ENCODE peak calls at places on chromosomes 11 and 22, in six cellular contexts. One of them, this sample, is unnamed.

GRCh38 chr11:73154178-73154577 is 12.1 kb upstream of the FCHSD2 start:
- DNase-seq in GM23338: no peak
- DNase-seq in thyroid gland: no peak
- DNase-seq in A549: no peak
- DNase-seq in body of pancreas: no peak
- DNase-seq in adrenal gland: no peak
- DNase-seq in this sample: no peak

GRCh38 chr22:49251371-49251770 is 576.3 kb downstream of the BRD1 start:
- DNase-seq in GM23338: no peak
- DNase-seq in thyroid gland: no peak
- DNase-seq in A549: no peak
- DNase-seq in body of pancreas: no peak
- DNase-seq in adrenal gland: no peak
- DNase-seq in this sample: no peak

GRCh38 chr11:109739374-109739773 is 317.4 kb downstream of the C11orf87 start:
- DNase-seq in GM23338: no peak
- DNase-seq in thyroid gland: no peak
- DNase-seq in A549: no peak
- DNase-seq in body of pancreas: no peak
- DNase-seq in adrenal gland: no peak
- DNase-seq in this sample: no peak

GRCh38 chr11:78645226-78646202 is 70.8 kb upstream of the NARS2 start:
- DNase-seq in GM23338: peak; percentile 87
- DNase-seq in thyroid gland: peak; percentile 78
- DNase-seq in A549: peak; percentile 58
- DNase-seq in body of pancreas: peak; percentile 84
- DNase-seq in adrenal gland: peak; percentile 71
- DNase-seq in this sample: peak; percentile 56

GRCh38 chr22:36087784-36088183 is 59.2 kb upstream of the RBFOX2 start:
- DNase-seq in GM23338: no peak
- DNase-seq in thyroid gland: no peak
- DNase-seq in A549: no peak
- DNase-seq in body of pancreas: no peak
- DNase-seq in adrenal gland: no peak
- DNase-seq in this sample: no peak

GRCh38 chr11:26014456-26015115 is 317.3 kb upstream of the ANO3 start:
- DNase-seq in GM23338: no peak
- DNase-seq in thyroid gland: no peak
- DNase-seq in A549: no peak
- DNase-seq in body of pancreas: no peak
- DNase-seq in adrenal gland: no peak
- DNase-seq in this sample: no peak

GRCh38 chr11:69902337-69902736 is 83.1 kb upstream of the FGF3 start:
- DNase-seq in GM23338: no peak
- DNase-seq in thyroid gland: no peak
- DNase-seq in A549: no peak
- DNase-seq in body of pancreas: no peak
- DNase-seq in adrenal gland: no peak
- DNase-seq in this sample: no peak

GRCh38 chr11:28815110-28815509 is 706.9 kb downstream of the METTL15 start:
- DNase-seq in GM23338: no peak
- DNase-seq in thyroid gland: no peak
- DNase-seq in A549: no peak
- DNase-seq in body of pancreas: no peak
- DNase-seq in adrenal gland: no peak
- DNase-seq in this sample: no peak

GRCh38 chr11:94706211-94706610 is 61.9 kb upstream of the AMOTL1 start:
- DNase-seq in GM23338: no peak
- DNase-seq in thyroid gland: no peak
- DNase-seq in A549: no peak
- DNase-seq in body of pancreas: peak; percentile 25
- DNase-seq in adrenal gland: no peak
- DNase-seq in this sample: no peak

GRCh38 chr22:50086526-50086925 is 1.3 kb upstream of the MLC1 start:
- DNase-seq in GM23338: no peak
- DNase-seq in thyroid gland: no peak
- DNase-seq in A549: no peak
- DNase-seq in body of pancreas: no peak
- DNase-seq in adrenal gland: no peak
- DNase-seq in this sample: no peak

GRCh38 chr11:45652781-45653180 is 12.6 kb downstream of the CHST1 start:
- DNase-seq in GM23338: no peak
- DNase-seq in thyroid gland: no peak
- DNase-seq in A549: no peak
- DNase-seq in body of pancreas: no peak
- DNase-seq in adrenal gland: no peak
- DNase-seq in this sample: no peak

GRCh38 chr11:120400564-120401364 is 64.6 kb downstream of the ARHGEF12 start:
- DNase-seq in GM23338: no peak
- DNase-seq in thyroid gland: no peak
- DNase-seq in A549: peak; percentile 19
- DNase-seq in body of pancreas: no peak
- DNase-seq in adrenal gland: peak; percentile 36
- DNase-seq in this sample: no peak

GRCh38 chr11:76083563-76084451 is 122.5 kb downstream of the WNT11 start:
- DNase-seq in GM23338: no peak
- DNase-seq in thyroid gland: no peak
- DNase-seq in A549: no peak
- DNase-seq in body of pancreas: no peak
- DNase-seq in adrenal gland: no peak
- DNase-seq in this sample: no peak

GRCh38 chr22:44549701-44550100 is 51.7 kb upstream of the RTL6 start:
- DNase-seq in GM23338: no peak
- DNase-seq in thyroid gland: no peak
- DNase-seq in A549: no peak
- DNase-seq in body of pancreas: no peak
- DNase-seq in adrenal gland: no peak
- DNase-seq in this sample: no peak

GRCh38 chr11:46064221-46064620 is 57.0 kb downstream of the PHF21A start:
- DNase-seq in GM23338: peak; percentile 44
- DNase-seq in thyroid gland: no peak
- DNase-seq in A549: no peak
- DNase-seq in body of pancreas: no peak
- DNase-seq in adrenal gland: no peak
- DNase-seq in this sample: no peak

GRCh38 chr11:115670538-115671200 is 166.5 kb upstream of the CADM1 start:
- DNase-seq in GM23338: no peak
- DNase-seq in thyroid gland: peak; percentile 15
- DNase-seq in A549: no peak
- DNase-seq in body of pancreas: no peak
- DNase-seq in adrenal gland: no peak
- DNase-seq in this sample: no peak

DNA sequence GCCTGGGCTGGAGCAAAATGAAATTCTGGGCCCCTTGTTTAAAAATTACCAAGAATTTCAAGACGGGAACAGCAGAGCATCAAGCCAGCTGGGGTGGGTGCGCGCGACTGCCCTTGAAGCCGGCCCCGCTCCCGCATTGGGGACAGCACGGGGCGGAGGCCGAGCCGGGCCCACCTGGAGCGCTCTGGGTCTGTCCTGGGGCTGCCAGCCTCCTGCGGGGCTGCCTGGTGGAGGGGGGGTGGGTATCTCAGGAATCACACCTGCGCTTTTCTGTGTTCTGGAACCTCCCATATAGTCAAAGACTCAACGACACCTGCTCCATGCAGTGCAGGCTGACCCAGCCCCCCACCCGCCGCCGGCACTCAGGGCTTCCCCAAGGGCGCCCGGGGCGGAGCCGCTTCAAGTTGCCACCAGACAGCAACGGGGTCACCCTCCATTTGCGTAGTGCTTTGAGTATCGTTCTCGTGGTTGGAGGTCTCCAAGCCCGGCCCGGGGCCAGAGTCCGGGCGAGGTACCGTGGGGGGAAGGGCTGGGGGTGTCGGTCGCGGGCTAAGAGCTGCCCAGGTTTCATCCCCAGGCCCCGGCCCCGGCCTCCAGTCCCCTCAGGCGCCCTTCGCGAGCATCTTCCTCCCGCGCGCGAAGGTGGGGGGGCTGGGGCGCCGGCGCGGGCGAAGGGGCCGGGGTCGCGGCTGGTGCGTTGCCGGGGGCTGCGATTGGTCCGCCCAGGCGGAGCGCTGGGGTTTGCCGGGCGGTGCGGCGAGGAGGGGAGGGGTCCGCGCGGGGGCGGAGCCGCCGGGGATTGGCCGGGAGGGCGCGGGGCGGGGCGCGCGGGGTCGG is 6.6 kb downstream of the TSPAN4 start:
- DNase-seq in GM23338: peak; percentile 84
- DNase-seq in thyroid gland: peak; percentile 59
- DNase-seq in A549: no peak
- DNase-seq in body of pancreas: no peak
- DNase-seq in adrenal gland: no peak
- DNase-seq in this sample: no peak
- H3K27ac ChIP-seq in GM23338: no peak overlapping the region
- H3K27ac ChIP-seq in thyroid gland: no peak overlapping the region
- H3K27ac ChIP-seq in A549: no peak overlapping the region
- H3K27ac ChIP-seq in body of pancreas: no peak overlapping the region
- H3K27ac ChIP-seq in adrenal gland: no peak overlapping the region
- H3K27ac ChIP-seq in this sample: no peak overlapping the region

GRCh38 chr11:3905080-3905953 is 49.9 kb downstream of the STIM1 start:
- DNase-seq in GM23338: peak; percentile 13
- DNase-seq in thyroid gland: peak; percentile 45
- DNase-seq in A549: peak; percentile 62
- DNase-seq in body of pancreas: no peak
- DNase-seq in adrenal gland: no peak
- DNase-seq in this sample: no peak
- H3K4me1 ChIP-seq in GM23338: no peaks in the 10 kb centered on the region
- H3K4me1 ChIP-seq in thyroid gland: peaks cover 50% of the 10 kb centered on the region
- H3K4me1 ChIP-seq in A549: peaks cover 57% of the 10 kb centered on the region
- H3K4me1 ChIP-seq in body of pancreas: peaks cover 42% of the 10 kb centered on the region
- H3K4me1 ChIP-seq in adrenal gland: peaks cover 4% of the 10 kb centered on the region
- H3K4me1 ChIP-seq in this sample: peaks cover 11% of the 10 kb centered on the region

GRCh38 chr11:61820174-61820573 is 3.4 kb upstream of the FADS1 start:
- DNase-seq in GM23338: no peak
- DNase-seq in thyroid gland: no peak
- DNase-seq in A549: peak; percentile 55
- DNase-seq in body of pancreas: no peak
- DNase-seq in adrenal gland: no peak
- DNase-seq in this sample: no peak
- H3K27ac ChIP-seq in GM23338: no peak overlapping the region
- H3K27ac ChIP-seq in thyroid gland: no peak overlapping the region
- H3K27ac ChIP-seq in A549: peak overlapping the region; percentile 85
- H3K27ac ChIP-seq in body of pancreas: no peak overlapping the region
- H3K27ac ChIP-seq in adrenal gland: no peak overlapping the region
- H3K27ac ChIP-seq in this sample: no peak overlapping the region

GRCh38 chr11:68271023-68271780 is 571 bp downstream of the C11orf24 start:
- DNase-seq in GM23338: peak; percentile 87
- DNase-seq in thyroid gland: peak; percentile 62
- DNase-seq in A549: peak; percentile 94
- DNase-seq in body of pancreas: peak; percentile 73
- DNase-seq in adrenal gland: no peak
- DNase-seq in this sample: peak; percentile 41
- H3K4me1 ChIP-seq in GM23338: peaks cover 7% of the 10 kb centered on the region
- H3K4me1 ChIP-seq in thyroid gland: peaks cover 23% of the 10 kb centered on the region
- H3K4me1 ChIP-seq in A549: peaks cover 31% of the 10 kb centered on the region
- H3K4me1 ChIP-seq in body of pancreas: peaks cover 33% of the 10 kb centered on the region
- H3K4me1 ChIP-seq in adrenal gland: no peaks in the 10 kb centered on the region
- H3K4me1 ChIP-seq in this sample: peaks cover 3% of the 10 kb centered on the region

GRCh38 chr22:21735198-21736083 is at the start of gene YPEL1:
- DNase-seq in GM23338: peak; percentile 97
- DNase-seq in thyroid gland: peak; percentile 97
- DNase-seq in A549: peak; percentile 77
- DNase-seq in body of pancreas: peak; percentile 98
- DNase-seq in adrenal gland: peak; percentile 99
- DNase-seq in this sample: peak; percentile 96
- H3K27ac ChIP-seq in GM23338: peak within 1 kb of the TSS; percentile 75
- H3K27ac ChIP-seq in thyroid gland: peak within 1 kb of the TSS; percentile 52
- H3K27ac ChIP-seq in A549: no peak within 1 kb of the TSS
- H3K27ac ChIP-seq in body of pancreas: peak within 1 kb of the TSS; percentile 41
- H3K27ac ChIP-seq in adrenal gland: peak within 1 kb of the TSS; percentile 72
- H3K27ac ChIP-seq in this sample: no peak within 1 kb of the TSS